ENCODE peak calls at places on chromosomes 6 and 20, in four cellular contexts. One of them, this sample, is unnamed.

GRCh38 chr6:85344996-85345395 is 104.9 kb upstream of the NT5E start:
- DNase-seq in stomach: no peak
- DNase-seq in HepG2: no peak
- DNase-seq in sigmoid colon: no peak
- DNase-seq in this sample: no peak

GRCh38 chr6:96742702-96743101 is 94.6 kb downstream of the GPR63 start:
- DNase-seq in stomach: no peak
- DNase-seq in HepG2: no peak
- DNase-seq in sigmoid colon: no peak
- DNase-seq in this sample: no peak

GRCh38 chr6:43811101-43812099 is 41.4 kb downstream of the VEGFA start:
- DNase-seq in stomach: no peak
- DNase-seq in HepG2: no peak
- DNase-seq in sigmoid colon: no peak
- DNase-seq in this sample: no peak

GRCh38 chr20:34713194-34713943 is 9.2 kb downstream of the TP53INP2 start:
- DNase-seq in stomach: no peak
- DNase-seq in HepG2: peak; percentile 91
- DNase-seq in sigmoid colon: no peak
- DNase-seq in this sample: no peak

GRCh38 chr6:22072939-22073338 is 223.9 kb downstream of the PRL start:
- DNase-seq in stomach: no peak
- DNase-seq in HepG2: no peak
- DNase-seq in sigmoid colon: no peak
- DNase-seq in this sample: no peak

GRCh38 chr6:131972761-131973160 is 21.6 kb upstream of the CCN2 start:
- DNase-seq in stomach: no peak
- DNase-seq in HepG2: no peak
- DNase-seq in sigmoid colon: no peak
- DNase-seq in this sample: no peak

GRCh38 chr6:100665041-100665380 is 200.3 kb upstream of the SIM1 start:
- DNase-seq in stomach: no peak
- DNase-seq in HepG2: no peak
- DNase-seq in sigmoid colon: no peak
- DNase-seq in this sample: no peak

GRCh38 chr6:100617633-100618348 is 153.1 kb upstream of the SIM1 start:
- DNase-seq in stomach: no peak
- DNase-seq in HepG2: no peak
- DNase-seq in sigmoid colon: no peak
- DNase-seq in this sample: no peak

GRCh38 chr6:35503534-35503933 is 6.7 kb upstream of the TEAD3 start:
- DNase-seq in stomach: no peak
- DNase-seq in HepG2: no peak
- DNase-seq in sigmoid colon: no peak
- DNase-seq in this sample: no peak

GRCh38 chr6:110048221-110048875 is 70.2 kb downstream of the GPR6 start:
- DNase-seq in stomach: no peak
- DNase-seq in HepG2: no peak
- DNase-seq in sigmoid colon: no peak
- DNase-seq in this sample: no peak

GRCh38 chr6:706161-706560 is 13.2 kb upstream of the EXOC2 start:
- DNase-seq in stomach: no peak
- DNase-seq in HepG2: no peak
- DNase-seq in sigmoid colon: no peak
- DNase-seq in this sample: no peak

GRCh38 chr6:54074591-54075195 is 36.5 kb upstream of the MLIP start:
- DNase-seq in stomach: no peak
- DNase-seq in HepG2: no peak
- DNase-seq in sigmoid colon: no peak
- DNase-seq in this sample: no peak

GRCh38 chr20:34195355-34195754 is 45.9 kb upstream of the ASIP start:
- DNase-seq in stomach: no peak
- DNase-seq in HepG2: no peak
- DNase-seq in sigmoid colon: no peak
- DNase-seq in this sample: no peak

GRCh38 chr6:142187209-142187608 is 40.1 kb downstream of the VTA1 start:
- DNase-seq in stomach: no peak
- DNase-seq in HepG2: no peak
- DNase-seq in sigmoid colon: no peak
- DNase-seq in this sample: no peak

GRCh38 chr6:47362857-47363461 is 53.3 kb upstream of the TNFRSF21 start:
- DNase-seq in stomach: no peak
- DNase-seq in HepG2: peak; percentile 90
- DNase-seq in sigmoid colon: no peak
- DNase-seq in this sample: no peak

GRCh38 chr6:73520688-73521350 is at the start of gene EEF1A1:
- DNase-seq in stomach: peak; percentile 99
- DNase-seq in HepG2: peak; percentile 98
- DNase-seq in sigmoid colon: peak; percentile 99
- DNase-seq in this sample: peak; percentile 100

GRCh38 chr6:73521351-73522254 is 771 bp upstream of the EEF1A1 start:
- DNase-seq in stomach: no peak
- DNase-seq in HepG2: peak; percentile 69
- DNase-seq in sigmoid colon: peak; percentile 91
- DNase-seq in this sample: peak; percentile 92

GRCh38 chr6:73516712-73517489 is 3.9 kb downstream of the EEF1A1 start:
- DNase-seq in stomach: no peak
- DNase-seq in HepG2: no peak
- DNase-seq in sigmoid colon: no peak
- DNase-seq in this sample: no peak

GRCh38 chr6:73523434-73524123 is 2.7 kb upstream of the EEF1A1 start:
- DNase-seq in stomach: peak; percentile 75
- DNase-seq in HepG2: peak; percentile 66
- DNase-seq in sigmoid colon: peak; percentile 82
- DNase-seq in this sample: peak; percentile 82

DNA sequence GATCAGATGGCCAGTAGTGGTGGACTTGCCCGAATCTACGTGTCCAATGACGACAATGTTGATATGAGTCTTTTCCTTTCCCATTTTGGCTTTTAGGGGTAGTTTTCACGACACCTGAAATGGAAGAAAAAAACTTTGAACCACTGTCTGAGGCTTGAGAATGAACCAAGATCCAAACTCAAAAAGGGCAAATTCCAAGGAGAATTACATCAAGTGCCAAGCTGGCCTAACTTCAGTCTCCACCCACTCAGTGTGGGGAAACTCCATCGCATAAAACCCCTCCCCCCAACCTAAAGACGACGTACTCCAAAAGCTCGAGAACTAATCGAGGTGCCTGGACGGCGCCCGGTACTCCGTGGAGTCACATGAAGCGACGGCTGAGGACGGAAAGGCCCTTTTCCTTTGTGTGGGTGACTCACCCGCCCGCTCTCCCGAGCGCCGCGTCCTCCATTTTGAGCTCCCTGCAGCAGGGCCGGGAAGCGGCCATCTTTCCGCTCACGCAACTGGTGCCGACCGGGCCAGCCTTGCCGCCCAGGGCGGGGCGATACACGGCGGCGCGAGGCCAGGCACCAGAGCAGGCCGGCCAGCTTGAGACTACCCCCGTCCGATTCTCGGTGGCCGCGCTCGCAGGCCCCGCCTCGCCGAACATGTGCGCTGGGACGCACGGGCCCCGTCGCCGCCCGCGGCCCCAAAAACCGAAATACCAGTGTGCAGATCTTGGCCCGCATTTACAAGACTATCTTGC is 717 bp downstream of the EEF1A1 start:
- DNase-seq in stomach: peak; percentile 73
- DNase-seq in HepG2: peak; percentile 59
- DNase-seq in sigmoid colon: peak; percentile 89
- DNase-seq in this sample: peak; percentile 88
- H3K4me1 ChIP-seq in stomach: peaks cover 46% of the 10 kb centered on the region
- H3K4me1 ChIP-seq in HepG2: peaks cover 46% of the 10 kb centered on the region
- H3K4me1 ChIP-seq in sigmoid colon: peaks cover 57% of the 10 kb centered on the region
- H3K4me1 ChIP-seq in this sample: peaks cover 63% of the 10 kb centered on the region

DNA sequence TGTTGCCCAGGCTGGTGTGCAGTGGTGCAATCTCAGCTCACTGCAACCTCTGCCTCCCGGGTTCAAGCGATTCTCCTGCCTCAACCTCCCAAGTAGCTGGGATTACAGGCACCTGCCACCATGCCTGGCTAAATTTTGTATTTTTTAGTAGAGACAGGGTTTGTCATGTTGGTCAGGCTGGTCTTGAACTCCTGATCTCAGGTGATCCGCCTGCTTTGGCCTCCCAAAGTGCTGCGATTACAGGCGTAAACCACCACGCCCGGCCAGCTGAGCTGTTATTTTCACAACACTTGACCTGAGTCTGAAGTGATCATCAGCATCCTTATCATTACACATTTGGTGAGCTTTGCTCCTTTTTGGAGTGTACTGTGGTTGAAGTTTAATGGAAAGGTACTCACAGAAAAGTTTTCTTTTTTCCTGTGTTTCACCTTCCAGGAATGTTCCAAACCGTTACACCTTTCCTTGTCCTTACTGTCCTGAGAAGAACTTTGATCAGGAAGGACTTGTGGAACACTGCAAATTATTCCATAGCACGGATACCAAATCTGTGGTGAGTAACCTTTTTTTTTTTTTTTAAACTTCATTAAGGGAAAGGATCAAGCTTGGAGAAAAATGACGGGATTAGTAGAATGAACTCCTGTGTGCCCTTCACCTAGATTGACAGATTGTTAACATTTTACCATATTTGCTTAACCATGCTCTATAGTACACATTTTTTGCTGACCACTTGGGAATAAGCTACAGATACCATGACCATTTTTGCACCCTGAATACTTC is 9.7 kb downstream of the RNF114 start:
- DNase-seq in stomach: no peak
- DNase-seq in HepG2: peak; percentile 64
- DNase-seq in sigmoid colon: peak; percentile 26
- DNase-seq in this sample: no peak
- TF ChIP-seq POLR2AphosphoS5 in stomach: no peak
- TF ChIP-seq POLR2AphosphoS5 in HepG2: no peak
- TF ChIP-seq POLR2AphosphoS5 in sigmoid colon: no peak
- TF ChIP-seq POLR2AphosphoS5 in this sample: no peak

DNA sequence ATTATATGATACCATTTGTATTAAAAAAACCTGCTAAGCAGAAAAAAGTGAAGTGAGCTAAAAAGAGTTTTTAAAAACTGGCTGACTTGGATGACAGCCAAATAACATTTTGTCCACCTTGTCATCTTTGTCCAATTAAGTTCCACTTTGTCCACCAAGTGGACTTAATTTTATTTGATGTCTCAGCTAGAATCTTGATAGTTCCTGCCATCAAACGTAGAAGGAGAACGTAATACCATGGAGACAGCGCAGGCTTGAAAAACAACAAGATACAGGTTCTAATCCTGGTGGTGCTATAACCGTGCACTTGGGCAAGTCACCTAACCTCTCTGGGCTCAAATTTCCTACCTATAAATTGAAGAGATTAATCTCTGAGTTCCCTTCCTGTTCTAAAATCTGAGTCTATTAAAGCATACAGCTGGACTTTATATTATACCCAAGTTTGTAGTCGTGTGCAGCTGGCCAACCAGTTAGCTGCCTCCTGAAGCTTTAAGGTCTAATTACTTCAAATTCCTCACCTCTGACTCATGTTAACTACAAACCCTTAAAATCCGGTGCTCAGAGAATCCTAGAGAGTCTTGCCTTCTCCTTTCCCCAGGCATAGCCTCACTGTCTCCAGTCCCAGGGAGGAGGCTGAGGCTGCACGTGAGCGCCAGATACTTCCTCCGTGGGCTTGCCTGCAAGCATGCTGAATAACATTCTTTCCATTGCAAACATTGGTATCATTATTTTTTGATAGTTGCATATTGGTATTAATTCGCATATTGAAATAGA is 16.8 kb downstream of the TMEM244 start:
- DNase-seq in stomach: no peak
- DNase-seq in HepG2: no peak
- DNase-seq in sigmoid colon: no peak
- DNase-seq in this sample: no peak
- TF ChIP-seq POLR2A in stomach: no peak
- TF ChIP-seq POLR2A in HepG2: no peak
- TF ChIP-seq POLR2A in sigmoid colon: no peak
- TF ChIP-seq POLR2A in this sample: no peak

DNA sequence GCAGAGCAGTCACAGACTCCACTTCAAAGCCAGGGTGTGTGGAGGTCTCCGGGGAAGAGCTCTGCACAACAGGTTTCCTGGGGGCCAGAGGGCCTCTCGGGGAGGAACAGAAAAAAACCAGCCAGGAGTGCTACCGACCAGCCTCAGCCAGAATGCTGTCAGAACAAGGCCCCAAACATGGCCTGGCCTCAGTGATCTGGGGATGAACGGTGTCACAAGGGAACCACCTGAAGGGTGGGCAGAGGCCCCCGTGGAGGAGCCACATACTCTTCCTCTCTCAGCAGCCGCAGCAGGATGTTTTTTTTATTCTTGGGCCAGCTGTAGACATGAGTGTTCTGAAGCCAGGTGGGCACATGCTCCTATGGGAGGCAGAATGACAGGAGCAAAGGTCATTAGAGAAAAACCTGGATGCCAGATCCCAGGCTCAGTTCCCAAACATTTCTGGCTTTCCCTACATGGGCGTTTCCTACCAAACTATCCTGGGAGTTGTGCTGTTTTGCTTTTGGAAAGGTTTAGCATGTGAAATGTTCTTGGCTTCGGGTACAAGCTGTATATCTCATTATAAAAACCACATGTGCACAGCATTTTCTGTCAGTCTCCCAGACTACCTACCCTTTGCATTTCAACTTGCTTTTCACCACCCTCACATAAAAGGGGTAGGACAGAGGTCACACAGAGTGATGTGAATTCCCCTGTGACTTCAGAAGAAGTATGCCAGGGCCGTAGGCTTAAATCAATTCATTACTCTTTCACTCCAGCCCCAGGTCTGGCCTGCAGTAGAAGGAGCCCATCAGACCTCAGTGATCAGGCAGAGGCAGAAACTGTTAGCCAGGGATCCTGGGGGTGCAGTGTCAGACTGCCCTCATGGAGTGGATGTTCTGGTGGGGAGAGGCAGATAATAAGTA is 46.2 kb downstream of the TRAF3IP2 start:
- DNase-seq in stomach: no peak
- DNase-seq in HepG2: peak; percentile 34
- DNase-seq in sigmoid colon: no peak
- DNase-seq in this sample: no peak
- H3K4me1 ChIP-seq in stomach: peaks cover 22% of the 10 kb centered on the region
- H3K4me1 ChIP-seq in HepG2: peaks cover 15% of the 10 kb centered on the region
- H3K4me1 ChIP-seq in sigmoid colon: peaks cover 32% of the 10 kb centered on the region
- H3K4me1 ChIP-seq in this sample: peaks cover 48% of the 10 kb centered on the region

DNA sequence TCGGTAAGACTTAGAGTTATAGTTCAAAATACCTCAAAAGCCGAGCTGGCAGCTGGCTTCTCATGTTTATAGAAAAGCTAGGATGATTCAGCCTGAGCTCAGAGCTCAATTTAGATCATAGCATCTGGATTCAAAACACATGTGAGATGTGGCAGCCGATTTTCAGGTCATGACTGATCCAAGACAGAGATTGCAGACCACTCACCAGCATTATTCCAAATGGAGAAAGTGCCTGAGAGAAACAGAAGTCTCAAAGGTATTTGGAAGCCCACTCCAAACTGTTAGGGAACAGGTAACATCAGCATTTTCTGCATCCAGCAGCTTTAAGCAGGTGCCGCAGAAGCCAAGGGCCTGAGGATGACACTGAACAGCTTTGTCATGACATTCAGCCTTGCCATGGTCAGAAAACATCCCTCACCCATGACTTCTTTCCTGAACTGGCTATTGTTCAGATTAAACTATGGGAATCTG is 102.2 kb downstream of the BACH2 start:
- DNase-seq in stomach: no peak
- DNase-seq in HepG2: no peak
- DNase-seq in sigmoid colon: no peak
- DNase-seq in this sample: no peak
- TF ChIP-seq POLR2AphosphoS5 in stomach: no peak
- TF ChIP-seq POLR2AphosphoS5 in HepG2: no peak
- TF ChIP-seq POLR2AphosphoS5 in sigmoid colon: peak; percentile 32
- TF ChIP-seq POLR2AphosphoS5 in this sample: no peak

GRCh38 chr6:40516429-40516828 is 70.7 kb downstream of the LRFN2 start:
- DNase-seq in stomach: no peak
- DNase-seq in HepG2: no peak
- DNase-seq in sigmoid colon: no peak
- DNase-seq in this sample: no peak
- TF ChIP-seq POLR2A in stomach: no peak
- TF ChIP-seq POLR2A in HepG2: no peak
- TF ChIP-seq POLR2A in sigmoid colon: no peak
- TF ChIP-seq POLR2A in this sample: no peak

GRCh38 chr20:25040438-25040831 is 17.5 kb downstream of the ACSS1 start:
- DNase-seq in stomach: peak; percentile 63
- DNase-seq in HepG2: no peak
- DNase-seq in sigmoid colon: peak; percentile 95
- DNase-seq in this sample: no peak
- H3K4me1 ChIP-seq in stomach: peaks cover 94% of the 10 kb centered on the region
- H3K4me1 ChIP-seq in HepG2: peaks cover 42% of the 10 kb centered on the region
- H3K4me1 ChIP-seq in sigmoid colon: peaks cover 82% of the 10 kb centered on the region
- H3K4me1 ChIP-seq in this sample: peaks cover 91% of the 10 kb centered on the region

This sample was measured in suprapubic skin.